ENCODE peak calls at places on chromosome 10, in four cellular contexts. One of them, this sample, is unnamed.

GRCh38 chr10:70053896-70054641 is 1.4 kb downstream of the MACROH2A2 start:
- DNase-seq in IMR-90: no peak
- DNase-seq in H1: peak; percentile 76
- DNase-seq in mesendoderm: peak; percentile 56
- DNase-seq in this sample: peak; percentile 41

GRCh38 chr10:32346551-32347362 is at the start of gene EPC1:
- DNase-seq in IMR-90: peak; percentile 86
- DNase-seq in H1: peak; percentile 93
- DNase-seq in mesendoderm: peak; percentile 92
- DNase-seq in this sample: peak; percentile 73

GRCh38 chr10:73577788-73578187 is 13.4 kb downstream of the USP54 start:
- DNase-seq in IMR-90: peak; percentile 59
- DNase-seq in H1: no peak
- DNase-seq in mesendoderm: peak; percentile 57
- DNase-seq in this sample: no peak

GRCh38 chr10:23656735-23657134 is 217.9 kb downstream of the OTUD1 start:
- DNase-seq in IMR-90: no peak
- DNase-seq in H1: no peak
- DNase-seq in mesendoderm: peak; percentile 60
- DNase-seq in this sample: no peak

GRCh38 chr10:63673246-63673645 is 152.0 kb downstream of the REEP3 start:
- DNase-seq in IMR-90: no peak
- DNase-seq in H1: no peak
- DNase-seq in mesendoderm: peak; percentile 19
- DNase-seq in this sample: no peak

GRCh38 chr10:11344550-11344949 is 266.9 kb downstream of the USP6NL start:
- DNase-seq in IMR-90: no peak
- DNase-seq in H1: no peak
- DNase-seq in mesendoderm: no peak
- DNase-seq in this sample: peak; percentile 54

GRCh38 chr10:22848509-22848908 is 79.3 kb upstream of the ARMC3 start:
- DNase-seq in IMR-90: no peak
- DNase-seq in H1: no peak
- DNase-seq in mesendoderm: no peak
- DNase-seq in this sample: no peak

GRCh38 chr10:44820094-44820493 is 91.0 kb upstream of the TMEM72 start:
- DNase-seq in IMR-90: no peak
- DNase-seq in H1: no peak
- DNase-seq in mesendoderm: no peak
- DNase-seq in this sample: no peak

GRCh38 chr10:7406712-7407333 is 4.0 kb downstream of the SFMBT2 start:
- DNase-seq in IMR-90: no peak
- DNase-seq in H1: no peak
- DNase-seq in mesendoderm: peak; percentile 68
- DNase-seq in this sample: no peak

DNA sequence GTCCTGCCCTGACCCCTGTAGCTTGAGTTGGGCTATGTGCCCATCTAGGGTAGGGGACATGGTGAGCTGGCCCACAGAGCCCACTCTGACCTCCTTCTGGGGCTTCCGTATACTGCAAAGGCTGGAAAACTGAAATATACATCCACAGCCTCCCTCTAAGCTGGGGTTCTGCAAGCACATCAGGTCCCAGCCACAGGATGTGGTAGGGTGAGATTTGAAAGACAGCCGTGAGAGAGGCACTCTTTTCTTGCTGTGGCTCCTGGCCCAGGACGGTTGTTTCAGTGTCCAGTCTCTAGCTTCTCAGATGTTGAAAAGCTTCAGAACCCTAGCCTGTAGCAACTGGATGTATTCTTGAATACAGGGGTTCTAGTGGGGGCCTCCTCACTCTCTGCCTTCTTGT is 60.1 kb upstream of the ADRB1 start:
- DNase-seq in IMR-90: no peak
- DNase-seq in H1: no peak
- DNase-seq in mesendoderm: no peak
- DNase-seq in this sample: no peak
- H2BK120ac ChIP-seq in IMR-90: no peak overlapping the region
- H2BK120ac ChIP-seq in H1: no peak overlapping the region
- H2BK120ac ChIP-seq in mesendoderm: no peak overlapping the region
- H2BK120ac ChIP-seq in this sample: no peak overlapping the region

GRCh38 chr10:132520147-132520811 is 17.3 kb upstream of the INPP5A start:
- DNase-seq in IMR-90: peak; percentile 57
- DNase-seq in H1: no peak
- DNase-seq in mesendoderm: no peak
- DNase-seq in this sample: peak; percentile 23

GRCh38 chr10:132521041-132521465 is 16.5 kb upstream of the INPP5A start:
- DNase-seq in IMR-90: no peak
- DNase-seq in H1: no peak
- DNase-seq in mesendoderm: no peak
- DNase-seq in this sample: peak; percentile 17

GRCh38 chr10:132517951-132518521 is 19.6 kb upstream of the INPP5A start:
- DNase-seq in IMR-90: no peak
- DNase-seq in H1: peak; percentile 74
- DNase-seq in mesendoderm: peak; percentile 45
- DNase-seq in this sample: peak; percentile 68

GRCh38 chr10:132518572-132519381 is 18.8 kb upstream of the INPP5A start:
- DNase-seq in IMR-90: no peak
- DNase-seq in H1: peak; percentile 78
- DNase-seq in mesendoderm: peak; percentile 90
- DNase-seq in this sample: peak; percentile 92

DNA sequence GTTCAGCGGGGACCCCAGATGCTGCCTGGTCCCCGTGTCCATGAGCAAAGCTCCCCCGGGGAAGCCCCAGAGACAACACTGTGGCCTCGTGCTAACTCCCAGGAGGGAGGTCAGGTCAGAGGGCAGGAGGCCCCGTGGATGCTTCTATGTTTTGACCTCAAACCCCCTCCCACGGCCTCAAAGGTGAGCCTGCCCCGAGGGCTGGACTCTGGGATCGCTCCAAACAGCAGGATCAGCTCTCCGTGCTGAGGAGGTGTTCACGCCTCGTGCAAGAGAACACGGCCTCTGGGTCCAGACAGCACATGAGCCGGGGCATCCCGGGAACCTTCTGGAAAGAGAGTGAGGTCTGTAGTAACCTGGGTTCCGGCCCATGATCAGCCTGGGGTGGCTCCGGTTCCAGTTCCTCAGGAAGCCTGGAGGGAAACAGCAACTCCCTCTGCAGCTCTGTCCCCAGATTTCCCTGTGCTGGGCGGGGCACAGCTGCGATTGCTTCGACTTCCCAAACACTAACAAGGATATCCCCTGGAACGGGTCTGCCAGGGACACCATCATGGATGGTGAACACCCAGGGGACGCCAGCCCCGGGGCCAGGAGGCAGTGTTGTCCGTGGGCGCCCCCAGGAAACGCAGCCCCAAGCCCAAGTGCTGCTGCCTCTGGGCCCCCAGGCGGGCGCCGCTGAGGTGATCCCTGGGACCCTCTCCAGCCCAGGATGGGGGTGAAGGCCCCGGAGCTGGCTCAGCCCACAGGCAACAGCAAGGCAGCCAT is 18.0 kb upstream of the INPP5A start:
- DNase-seq in IMR-90: no peak
- DNase-seq in H1: no peak
- DNase-seq in mesendoderm: peak; percentile 14
- DNase-seq in this sample: no peak
- H4K5ac ChIP-seq in IMR-90: no peak overlapping the region
- H4K5ac ChIP-seq in H1: no peak overlapping the region
- H4K5ac ChIP-seq in mesendoderm: no peak overlapping the region
- H4K5ac ChIP-seq in this sample: no peak overlapping the region

GRCh38 chr10:129654461-129654860 is 187.4 kb downstream of the MGMT start:
- DNase-seq in IMR-90: no peak
- DNase-seq in H1: no peak
- DNase-seq in mesendoderm: no peak
- DNase-seq in this sample: no peak
- H2AK5ac ChIP-seq in IMR-90: no peak overlapping the region
- H2AK5ac ChIP-seq in H1: no peak overlapping the region
- H2AK5ac ChIP-seq in mesendoderm: no peak overlapping the region
- H2AK5ac ChIP-seq in this sample: no peak overlapping the region

GRCh38 chr10:103881420-103882284 is 26.3 kb upstream of the SH3PXD2A start:
- DNase-seq in IMR-90: no peak
- DNase-seq in H1: no peak
- DNase-seq in mesendoderm: peak; percentile 67
- DNase-seq in this sample: no peak
- H2BK120ac ChIP-seq in IMR-90: no peak overlapping the region
- H2BK120ac ChIP-seq in H1: no peak overlapping the region
- H2BK120ac ChIP-seq in mesendoderm: no peak overlapping the region
- H2BK120ac ChIP-seq in this sample: no peak overlapping the region

DNA sequence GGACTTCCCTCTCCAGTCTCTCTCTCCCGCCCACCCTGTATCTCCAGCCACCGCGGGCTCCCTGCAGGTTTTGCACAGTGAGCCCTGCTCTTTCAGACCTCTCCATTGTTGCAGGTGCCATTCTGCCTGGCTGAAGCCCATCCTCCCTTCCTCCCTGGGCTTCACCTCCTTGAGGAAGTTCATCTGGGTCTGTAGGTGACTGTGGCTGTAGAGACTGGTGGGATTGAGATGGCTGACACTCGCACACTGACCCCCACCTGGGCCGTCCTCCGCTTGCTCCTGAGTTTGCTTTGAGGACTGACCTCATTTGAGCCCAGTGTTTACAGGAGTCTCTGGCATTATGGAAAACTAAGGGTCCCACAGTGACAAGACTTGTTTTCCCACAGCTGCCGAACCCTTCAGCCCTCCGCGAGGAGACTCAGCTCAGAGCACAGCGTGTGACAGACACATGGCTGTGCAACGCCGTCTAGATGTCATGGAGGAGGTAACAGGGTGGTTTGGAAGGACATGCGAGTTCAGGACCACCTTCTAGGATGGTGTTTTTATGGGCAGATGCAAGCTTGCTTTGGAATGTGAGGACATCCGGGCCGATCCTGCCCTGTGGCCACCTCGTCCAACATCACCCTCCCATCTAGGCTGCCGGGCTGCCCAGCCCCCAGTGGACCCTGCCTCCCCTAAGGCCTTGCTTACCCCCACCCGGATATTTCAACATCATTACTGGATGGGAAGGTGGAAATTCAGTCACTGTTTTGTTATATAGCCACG is 9.3 kb downstream of the PLAC9 start:
- DNase-seq in IMR-90: no peak
- DNase-seq in H1: no peak
- DNase-seq in mesendoderm: no peak
- DNase-seq in this sample: no peak
- H4K5ac ChIP-seq in IMR-90: no peak overlapping the region
- H4K5ac ChIP-seq in H1: no peak overlapping the region
- H4K5ac ChIP-seq in mesendoderm: no peak overlapping the region
- H4K5ac ChIP-seq in this sample: no peak overlapping the region